ENCODE peak calls at places on chromosomes 5 and 9, in four cellular contexts. H is BE2C, G is cardiac muscle cell, O is heart left ventricle. M is an unnamed sample.

GRCh38 chr5:59042683-59043082 is 459.8 kb downstream of the RAB3C start:
- DNase-seq in G (no peak), O (peak; percentile 76), H (no peak), M (no peak)

GRCh38 chr9:4666042-4666699 is at the start of gene SPATA6L:
- DNase-seq in G (peak; percentile 66), H (peak; percentile 59), O (peak; percentile 82), M (peak; percentile 51)

GRCh38 chr5:24509943-24510342 is 134.8 kb downstream of the CDH10 start:
- DNase-seq in O (no peak), H (no peak), G (no peak), M (no peak)

GRCh38 chr9:136049451-136050265 is 45.4 kb downstream of the NACC2 start:
- DNase-seq in G (no peak), O (no peak), H (peak; percentile 9), M (no peak)

GRCh38 chr5:166582416-166582815 is 1709.0 kb upstream of the WWC1 start:
- DNase-seq in G (no peak), H (no peak), O (no peak), M (no peak)

GRCh38 chr5:32390819-32391591 is 53.5 kb downstream of the ZFR start:
- DNase-seq in O (no peak), G (peak; percentile 95), H (no peak), M (no peak)

GRCh38 chr9:33443047-33443446 is 4.3 kb downstream of the AQP3 start:
- DNase-seq in O (no peak), G (peak; percentile 63), H (no peak), M (no peak)

GRCh38 chr5:62327627-62328026 is 21.6 kb downstream of the KIF2A start:
- DNase-seq in H (no peak), G (no peak), O (no peak), M (no peak)

GRCh38 chr9:135000647-135001245 is 83.0 kb upstream of the FCN1 start:
- DNase-seq in H (no peak), O (no peak), G (no peak), M (no peak)

GRCh38 chr9:82116538-82116937 is 128.0 kb downstream of the SPATA31D1 start:
- DNase-seq in O (no peak), G (peak; percentile 23), H (no peak), M (no peak)

GRCh38 chr5:105836263-105836662 is 1834.5 kb downstream of the EFNA5 start:
- DNase-seq in H (no peak), G (peak; percentile 37), O (no peak), M (no peak)

GRCh38 chr5:77640577-77641396 is 2.3 kb upstream of the OTP start:
- DNase-seq in H (no peak), G (no peak), O (peak; percentile 21), M (no peak)

GRCh38 chr9:95030344-95030743 is 287.2 kb downstream of the FANCC start:
- DNase-seq in G (no peak), H (peak; percentile 22), O (no peak), M (no peak)

GRCh38 chr5:152556779-152557178 is 151.7 kb upstream of the NMUR2 start:
- DNase-seq in H (no peak), O (no peak), G (no peak), M (no peak)

GRCh38 chr9:14309403-14309802 is 4.5 kb downstream of the NFIB start:
- DNase-seq in H (peak; percentile 25), O (no peak), G (peak; percentile 93), M (no peak)

GRCh38 chr5:43193171-43193951 is 1.3 kb downstream of the NIM1K start:
- DNase-seq in O (no peak), H (peak; percentile 13), G (peak; percentile 92), M (no peak)

GRCh38 chr9:109312783-109313182 is 8.1 kb downstream of the EPB41L4B start:
- DNase-seq in O (no peak), G (no peak), H (no peak), M (no peak)

GRCh38 chr9:127168756-127169506 is 46.5 kb upstream of the ANGPTL2 start:
- DNase-seq in H (no peak), O (no peak), G (no peak), M (peak; percentile 17)

GRCh38 chr5:155150012-155150411 is 136.5 kb downstream of the KIF4B start:
- DNase-seq in G (no peak), H (no peak), O (no peak), M (no peak)

GRCh38 chr9:6428940-6429889 is 16.2 kb downstream of the UHRF2 start:
- DNase-seq in O (no peak), G (no peak), H (no peak), M (no peak)

GRCh38 chr5:35066260-35066795 is 18.6 kb upstream of the AGXT2 start:
- DNase-seq in G (no peak), O (no peak), H (no peak), M (no peak)

GRCh38 chr5:59360130-59360555 is 533.4 kb downstream of the PDE4D start:
- DNase-seq in O (no peak), G (peak; percentile 92), H (no peak), M (no peak)

GRCh38 chr5:146079695-146080361 is 25.5 kb downstream of the PLAC8L1 start:
- DNase-seq in O (no peak), G (peak; percentile 47), H (no peak), M (no peak)

GRCh38 chr5:1743769-1744085 is 55.9 kb downstream of the MRPL36 start:
- DNase-seq in H (no peak), O (no peak), G (no peak), M (no peak)

GRCh38 chr5:602466-603035 is 9.6 kb upstream of the CEP72 start:
- DNase-seq in G (no peak), H (no peak), O (no peak), M (no peak)

GRCh38 chr5:100595812-100596173 is 60.6 kb downstream of the FAM174A start:
- DNase-seq in O (no peak), G (no peak), H (no peak), M (no peak)

GRCh38 chr9:81686614-81687520 is 2.5 kb downstream of the TLE1 start:
- DNase-seq in O (peak; percentile 88), H (peak; percentile 88), G (peak; percentile 89), M (peak; percentile 79)

GRCh38 chr9:114382951-114383865 is 4.6 kb downstream of the AKNA start:
- DNase-seq in O (peak; percentile 66), G (peak; percentile 71), H (no peak), M (no peak)

GRCh38 chr5:165642366-165642765 is 2136.9 kb downstream of the MAT2B start:
- DNase-seq in G (no peak), O (no peak), H (no peak), M (no peak)

GRCh38 chr9:74711371-74711770 is 176.3 kb downstream of the TRPM6 start:
- DNase-seq in G (no peak), O (no peak), H (no peak), M (no peak)

GRCh38 chr9:126395439-126396212 is 69.0 kb downstream of the MVB12B start:
- DNase-seq in O (no peak), H (no peak), G (peak; percentile 49), M (no peak)

DNA sequence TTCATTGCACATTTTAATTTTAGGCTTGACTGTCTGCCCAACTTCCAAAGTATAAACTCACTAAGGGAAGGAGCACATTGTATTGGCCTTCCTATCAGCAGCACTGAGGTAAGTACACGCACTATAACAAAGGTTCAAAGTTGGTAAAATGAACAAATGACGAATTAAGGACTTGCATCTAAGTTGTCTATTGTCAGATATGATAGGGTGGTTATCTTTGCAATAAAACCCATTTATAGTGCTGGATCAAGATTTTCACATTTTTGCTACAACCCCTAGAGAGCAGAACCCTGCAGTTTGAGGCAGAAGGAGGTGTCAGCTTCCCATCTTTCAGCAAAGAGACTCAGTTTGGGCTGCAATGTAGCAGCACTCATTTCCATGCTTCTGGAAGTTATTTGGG is 5.1 kb downstream of the HOMER1 start:
- DNase-seq in G (no peak), H (no peak), O (no peak), M (no peak)
- H3K4me1 ChIP-seq in G (peaks cover 31% of the 10 kb centered on the region), H (no peaks in the 10 kb centered on the region), O (no peaks in the 10 kb centered on the region), M (peaks cover 13% of the 10 kb centered on the region)

GRCh38 chr9:36946653-36947052 is 87.4 kb downstream of the PAX5 start:
- DNase-seq in O (no peak), G (peak; percentile 61), H (no peak), M (no peak)
- TF ChIP-seq CTCF in O (no peak), G (no peak), H (no peak), M (no peak)

DNA sequence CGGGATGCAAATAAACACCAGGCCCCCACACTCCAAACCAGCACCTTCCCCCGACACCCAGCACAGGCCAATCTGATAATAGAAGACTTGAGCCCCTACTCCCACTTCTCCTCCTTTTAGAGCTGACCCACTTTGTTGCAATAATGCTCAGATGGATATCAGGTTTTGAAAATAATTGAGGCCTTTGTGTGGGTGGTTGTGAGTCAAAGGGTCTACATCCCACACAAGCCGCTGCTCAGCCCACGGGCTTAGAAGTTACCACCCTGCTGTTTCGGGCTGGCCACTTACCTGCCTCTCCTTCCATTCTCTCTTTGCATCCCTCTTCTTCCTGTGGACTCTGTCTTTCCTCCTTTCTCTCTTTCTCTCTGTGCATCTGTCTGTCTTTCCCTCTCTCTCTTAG is 36.2 kb upstream of the FOXI1 start:
- DNase-seq in G (no peak), O (no peak), H (no peak), M (no peak)
- H3K27me3 ChIP-seq in G (no peaks in the 10 kb centered on the region), O (no peaks in the 10 kb centered on the region), H (no peaks in the 10 kb centered on the region), M (no peaks in the 10 kb centered on the region)

DNA sequence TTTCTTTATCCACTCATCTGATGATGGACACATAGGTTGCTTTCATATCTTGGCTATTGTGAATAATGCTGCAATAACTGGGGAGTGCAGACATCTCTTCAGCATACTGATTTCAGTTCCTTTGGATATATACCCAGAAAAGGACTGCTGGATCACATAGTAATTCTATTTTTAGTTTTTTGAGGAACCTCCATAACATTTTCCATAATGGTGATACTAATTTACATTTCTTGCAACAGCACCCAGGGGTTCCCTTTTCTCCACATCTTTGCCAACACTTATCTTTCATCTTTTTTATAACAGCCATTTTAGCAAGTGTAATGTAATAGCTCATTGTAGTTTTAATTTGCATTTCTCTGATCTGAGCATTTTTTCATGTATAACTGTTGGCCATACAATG is 34.1 kb upstream of the NR4A3 start:
- DNase-seq in H (no peak), O (no peak), G (no peak), M (no peak)
- H3K4me1 ChIP-seq in H (no peaks in the 10 kb centered on the region), O (no peaks in the 10 kb centered on the region), G (no peaks in the 10 kb centered on the region), M (no peaks in the 10 kb centered on the region)

GRCh38 chr9:125262217-125262991 is 778 bp downstream of the GAPVD1 start:
- DNase-seq in H (peak; percentile 51), O (no peak), G (no peak), M (no peak)

GRCh38 chr9:125260564-125260963 is 1.1 kb upstream of the GAPVD1 start:
- DNase-seq in H (no peak), O (no peak), G (no peak), M (no peak)

GRCh38 chr9:125258160-125258559 is 3.5 kb upstream of the GAPVD1 start:
- DNase-seq in O (no peak), G (no peak), H (no peak), M (no peak)

GRCh38 chr9:125258832-125259534 is 2.6 kb upstream of the GAPVD1 start:
- DNase-seq in H (no peak), O (no peak), G (no peak), M (no peak)

GRCh38 chr9:125261501-125262216 is at the start of gene GAPVD1:
- DNase-seq in G (peak; percentile 92), H (peak; percentile 96), O (peak; percentile 91), M (peak; percentile 95)
- TF ChIP-seq CTCF in G (peak; percentile 40), H (peak; percentile 20), O (peak; percentile 50), M (peak; percentile 52)

DNA sequence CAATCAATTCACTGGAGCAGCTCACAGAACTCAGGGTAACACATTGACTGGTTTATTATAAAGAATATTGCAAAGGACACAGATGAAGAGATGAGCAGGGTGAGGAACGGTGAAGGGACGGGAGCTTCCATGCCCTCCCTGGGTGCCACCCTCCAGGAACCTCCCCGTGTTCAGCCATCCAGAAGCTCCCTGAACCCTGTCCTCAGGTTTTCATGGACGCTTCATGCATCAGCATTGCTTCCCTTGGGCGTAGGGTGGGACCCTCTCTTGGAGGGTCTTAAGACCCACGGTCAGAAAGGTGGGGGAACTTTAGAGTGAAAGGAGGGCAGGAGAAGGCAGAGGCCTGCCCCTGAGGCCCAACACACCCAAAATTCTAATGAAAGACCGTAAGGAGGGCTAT is 12.8 kb downstream of the LAMC3 start:
- DNase-seq in G (no peak), H (no peak), O (no peak), M (no peak)
- H3K27me3 ChIP-seq in G (no peaks in the 10 kb centered on the region), H (no peaks in the 10 kb centered on the region), O (no peaks in the 10 kb centered on the region), M (no peaks in the 10 kb centered on the region)

M was measured in Caco-2.